ENCODE peak calls at places on chromosomes 7 and 10, in nine cellular contexts. F is upper lobe of left lung, I is body of pancreas, X is tibial artery, Q is left ventricle myocardium inferior, S is heart left ventricle, V is PC-9, N is adrenal gland, O is cardiac muscle cell. E is an unnamed sample. For H3K4me1, the result is how much of the 10 kb centered on the place peaks cover.

GRCh38 chr10:7410306-7410799 is 481 bp downstream of the SFMBT2 start:
- DNase-seq in F (peak), I (peak), X (no peak), Q (peak), S (peak), V (no peak), N (peak), O (peak), E (peak)

GRCh38 chr10:12835709-12836108 is 165.8 kb downstream of the CCDC3 start:
- DNase-seq in F (no peak), I (no peak), X (no peak), Q (no peak), S (no peak), V (no peak), N (no peak), O (peak), E (no peak)

GRCh38 chr7:54637712-54638396 is 95.7 kb downstream of the VSTM2A start:
- DNase-seq in F (no peak), I (no peak), X (no peak), Q (no peak), S (no peak), V (no peak), N (no peak), O (no peak), E (no peak)

GRCh38 chr7:112938895-112939588 is 147.6 kb downstream of the GPR85 start:
- DNase-seq in F (no peak), I (peak), X (peak), Q (peak), S (peak), V (no peak), N (peak), O (peak), E (peak)

GRCh38 chr7:116490351-116490750 is 9.2 kb upstream of the CAV2 start:
- DNase-seq in F (no peak), I (no peak), X (no peak), Q (no peak), S (no peak), V (no peak), N (no peak), O (no peak), E (no peak)

GRCh38 chr10:13003781-13004180 is 2.3 kb upstream of the CCDC3 start:
- DNase-seq in F (no peak), I (no peak), X (no peak), Q (no peak), S (no peak), V (no peak), N (no peak), O (no peak), E (no peak)

GRCh38 chr7:130154501-130155317 is 50.5 kb downstream of the TMEM209 start:
- DNase-seq in F (peak), I (peak), X (no peak), Q (no peak), S (no peak), V (no peak), N (peak), O (no peak), E (peak)

GRCh38 chr7:14754631-14755030 is 147.9 kb downstream of the DGKB start:
- DNase-seq in F (no peak), I (no peak), X (no peak), Q (no peak), S (no peak), V (no peak), N (no peak), O (peak), E (no peak)

GRCh38 chr10:86961481-86962091 is 3.2 kb downstream of the SNCG start:
- DNase-seq in F (peak), I (no peak), X (peak), Q (no peak), S (no peak), V (no peak), N (no peak), O (no peak), E (no peak)

GRCh38 chr7:27123021-27123476 is 7.5 kb downstream of the HOXA4 start:
- DNase-seq in F (no peak), I (no peak), X (no peak), Q (no peak), S (no peak), V (no peak), N (no peak), O (no peak), E (no peak)

GRCh38 chr7:66921396-66921917 is 432 bp downstream of the TMEM248 start:
- DNase-seq in F (no peak), I (peak), X (peak), Q (no peak), S (peak), V (no peak), N (peak), O (peak), E (peak)

GRCh38 chr10:106771132-106771531 is 393.4 kb downstream of the SORCS1 start:
- DNase-seq in F (no peak), I (no peak), X (no peak), Q (no peak), S (no peak), V (no peak), N (no peak), O (no peak), E (no peak)

GRCh38 chr10:106436123-106436740 is 728.3 kb downstream of the SORCS1 start:
- DNase-seq in F (no peak), I (peak), X (no peak), Q (no peak), S (no peak), V (no peak), N (no peak), O (no peak), E (no peak)

GRCh38 chr7:138066954-138067394 is 9.3 kb upstream of the AKR1D1 start:
- DNase-seq in F (no peak), I (no peak), X (no peak), Q (no peak), S (no peak), V (no peak), N (no peak), O (no peak), E (no peak)

DNA sequence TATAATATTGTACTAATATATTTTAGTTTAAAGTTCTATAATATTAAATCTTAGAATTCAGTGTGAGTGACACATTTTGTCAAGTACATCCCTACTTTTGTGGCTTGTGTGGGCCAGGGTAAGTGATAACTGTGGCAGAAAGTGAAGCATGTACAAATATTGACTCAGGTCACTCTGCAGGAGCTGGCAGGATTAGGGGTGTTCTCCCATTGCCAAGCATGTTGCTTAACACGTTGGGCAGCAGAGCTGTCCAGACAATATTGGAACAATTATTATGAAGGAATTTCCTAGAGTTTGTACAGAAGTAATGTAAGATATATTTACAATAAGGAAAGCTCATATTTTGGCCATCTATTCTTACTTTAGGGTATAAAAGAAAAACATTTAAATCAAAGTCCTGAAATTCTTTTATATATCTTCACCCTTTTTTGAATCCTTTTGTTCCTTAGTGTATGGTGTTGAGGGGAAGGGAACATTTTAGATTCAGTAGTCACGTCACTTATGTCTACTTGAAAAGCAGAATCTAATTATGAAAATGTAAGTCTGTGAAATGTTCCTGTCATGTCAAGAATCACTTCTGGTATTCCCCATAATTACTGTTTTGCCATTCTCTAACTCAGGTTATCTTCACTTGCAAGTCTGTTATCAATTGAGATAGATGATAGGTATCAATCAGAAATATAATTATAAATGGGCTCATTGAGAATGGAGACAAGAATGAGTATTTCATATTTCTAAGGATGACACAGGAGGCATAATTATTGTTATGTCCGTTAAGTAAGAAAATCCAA is 4.1 kb downstream of the HDAC9 start:
- DNase-seq in F (no peak), I (peak), X (no peak), Q (no peak), S (no peak), V (no peak), N (no peak), O (no peak), E (no peak)
- H3K4me3 ChIP-seq in F (no peak), I (no peak), X (no peak), Q (no peak), S (no peak), V (no peak), N (no peak), O (peak), E (peak)

GRCh38 chr10:80200259-80200658 is 5.1 kb downstream of the ANXA11 start:
- DNase-seq in F (no peak), I (no peak), X (no peak), Q (no peak), S (no peak), V (no peak), N (no peak), O (no peak), E (no peak)

GRCh38 chr10:80199828-80200227 is 5.5 kb downstream of the ANXA11 start:
- DNase-seq in F (no peak), I (peak), X (peak), Q (no peak), S (peak), V (peak), N (peak), O (peak), E (no peak)

GRCh38 chr10:80202934-80203834 is 2.2 kb downstream of the ANXA11 start:
- DNase-seq in F (no peak), I (peak), X (peak), Q (peak), S (peak), V (peak), N (peak), O (peak), E (no peak)

GRCh38 chr10:80200687-80201086 is 4.7 kb downstream of the ANXA11 start:
- DNase-seq in F (no peak), I (no peak), X (no peak), Q (no peak), S (no peak), V (no peak), N (no peak), O (no peak), E (no peak)

DNA sequence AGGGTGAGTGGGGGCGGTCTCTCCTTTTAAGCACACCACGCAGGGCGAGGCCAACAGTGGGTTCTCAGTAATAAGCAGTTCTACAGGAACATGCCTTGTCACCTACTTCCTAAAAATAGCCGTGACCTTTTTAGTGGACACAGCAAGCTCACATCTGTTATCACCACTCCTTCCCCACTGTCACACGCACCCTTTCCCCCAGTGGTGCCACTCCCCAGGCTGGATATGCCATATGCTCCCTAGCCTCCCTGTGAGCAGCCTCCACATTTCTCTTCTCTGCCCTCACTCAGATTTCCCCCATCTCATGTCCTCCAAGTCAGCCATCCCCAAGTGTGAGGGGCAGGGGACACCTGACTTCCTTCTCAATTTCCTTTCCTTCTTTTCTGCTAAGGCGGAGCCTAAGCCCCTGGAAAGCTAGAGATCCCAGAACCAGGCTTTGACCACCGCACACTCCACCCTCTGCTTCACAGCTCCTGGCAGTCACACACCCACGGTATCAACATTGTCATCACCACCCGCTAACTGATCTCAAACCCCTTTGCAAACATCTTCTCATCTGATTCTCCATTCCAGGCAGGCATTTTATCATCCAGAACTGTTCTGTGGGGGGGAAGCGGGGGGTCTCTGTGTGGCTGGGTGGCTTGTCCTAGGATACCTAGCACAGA is 3.6 kb downstream of the ANXA11 start:
- DNase-seq in F (no peak), I (no peak), X (no peak), Q (peak), S (no peak), V (no peak), N (no peak), O (no peak), E (no peak)
- H3K4me1 ChIP-seq in F (half or more), I (half or more), X (half or more), Q (half or more), S (half or more), V (half or more), N (under half), O (under half), E (under half)

GRCh38 chr10:115328331-115328730 is 235.2 kb downstream of the ATRNL1 start:
- DNase-seq in F (no peak), I (no peak), X (no peak), Q (no peak), S (no peak), V (no peak), N (no peak), O (no peak), E (no peak)
- TF ChIP-seq CTCF in F (no peak), I (no peak), X (no peak), Q (no peak), S (no peak), V (no peak), N (no peak), O (no peak), E (no peak)

GRCh38 chr7:125480762-125481161 is 551.1 kb upstream of the POT1 start:
- DNase-seq in F (no peak), I (no peak), X (no peak), Q (no peak), S (no peak), V (no peak), N (no peak), O (no peak), E (no peak)
- H3K4me3 ChIP-seq in F (no peak), I (no peak), X (no peak), Q (no peak), S (no peak), V (no peak), N (no peak), O (no peak), E (no peak)

GRCh38 chr7:157009170-157009777 is 1.2 kb downstream of the MNX1 start:
- DNase-seq in F (peak), I (peak), X (no peak), Q (no peak), S (no peak), V (no peak), N (no peak), O (no peak), E (no peak)
- H3K4me1 ChIP-seq in F (under half), I (under half), X (under half), Q (under half), S (under half), V (under half), N (under half), O (under half), E (under half)

GRCh38 chr7:157397751-157398691 is 61.2 kb downstream of the DNAJB6 start:
- DNase-seq in F (no peak), I (peak), X (peak), Q (peak), S (peak), V (no peak), N (peak), O (peak), E (peak)
- TF ChIP-seq CTCF in F (no peak), I (peak), X (peak), Q (peak), S (peak), V (peak), N (no peak), O (peak), E (peak)

GRCh38 chr7:44985033-44985695 is 6.3 kb upstream of the MYO1G start:
- DNase-seq in F (no peak), I (no peak), X (no peak), Q (no peak), S (no peak), V (no peak), N (no peak), O (no peak), E (no peak)
- H3K4me3 ChIP-seq in F (peak), I (no peak), X (peak), Q (peak), S (peak), V (peak), N (no peak), O (peak), E (peak)

GRCh38 chr7:1752771-1753562 is 82.9 kb downstream of the ELFN1 start:
- DNase-seq in F (no peak), I (no peak), X (no peak), Q (no peak), S (no peak), V (no peak), N (no peak), O (no peak), E (no peak)
- H3K4me1 ChIP-seq in F (under half), I (under half), X (under half), Q (under half), S (under half), V (under half), N (under half), O (under half), E (under half)

GRCh38 chr7:133489906-133490305 is 237.0 kb downstream of the EXOC4 start:
- DNase-seq in F (no peak), I (no peak), X (no peak), Q (no peak), S (no peak), V (peak), N (no peak), O (no peak), E (no peak)
- TF ChIP-seq CTCF in F (no peak), I (no peak), X (no peak), Q (no peak), S (no peak), V (no peak), N (no peak), O (no peak), E (no peak)

GRCh38 chr7:87599336-87599735 is 1.3 kb downstream of the ABCB1 start:
- DNase-seq in F (no peak), I (peak), X (no peak), Q (no peak), S (no peak), V (no peak), N (peak), O (no peak), E (peak)
- H3K4me3 ChIP-seq in F (peak), I (no peak), X (no peak), Q (peak), S (peak), V (no peak), N (no peak), O (no peak), E (peak)

E was measured in BE2C.